ENCODE peak calls at places on chromosomes 3 and 15, in nine cellular contexts. O, W, F, G, L, Y, R, B and X are unnamed samples.

GRCh38 chr3:63950698-63951097 is 38.5 kb upstream of the SCAANT1 start:
- DNase-seq in O (no peak), W (no peak), F (no peak), G (no peak), L (no peak), Y (no peak), R (no peak), B (no peak), X (no peak)

GRCh38 chr15:78540955-78541743 is 905 bp downstream of the PSMA4 start:
- DNase-seq in O (peak; percentile 23), W (no peak), F (no peak), G (peak; percentile 12), L (no peak), Y (no peak), R (peak; percentile 21), B (no peak), X (no peak)

GRCh38 chr3:161371441-161372320 is at the start of gene SPTSSB:
- DNase-seq in O (peak; percentile 84), W (peak; percentile 91), F (no peak), G (peak; percentile 15), L (peak; percentile 78), Y (peak; percentile 42), R (peak; percentile 5), B (no peak), X (no peak)

GRCh38 chr3:99544819-99545281 is 93.5 kb upstream of the COL8A1 start:
- DNase-seq in O (no peak), W (no peak), F (no peak), G (no peak), L (no peak), Y (no peak), R (no peak), B (no peak), X (no peak)

GRCh38 chr3:168096210-168096795 is 579 bp upstream of the GOLIM4 start:
- DNase-seq in O (peak; percentile 76), W (peak; percentile 56), F (no peak), G (peak; percentile 91), L (peak; percentile 83), Y (peak; percentile 87), R (peak; percentile 85), B (peak; percentile 56), X (peak; percentile 80)

GRCh38 chr3:116059421-116060096 is 385.7 kb downstream of the LSAMP start:
- DNase-seq in O (peak; percentile 9), W (peak; percentile 52), F (no peak), G (peak; percentile 60), L (peak; percentile 82), Y (peak; percentile 1), R (peak; percentile 61), B (no peak), X (peak; percentile 57)

GRCh38 chr15:63481105-63481810 is 23.1 kb upstream of the USP3 start:
- DNase-seq in O (no peak), W (no peak), F (no peak), G (peak; percentile 57), L (no peak), Y (no peak), R (no peak), B (peak; percentile 83), X (no peak)

GRCh38 chr15:39924437-39924836 is 4.4 kb upstream of the GPR176 start:
- DNase-seq in O (no peak), W (peak; percentile 58), F (no peak), G (no peak), L (no peak), Y (no peak), R (no peak), B (no peak), X (no peak)

GRCh38 chr3:187020376-187020775 is 90.0 kb downstream of the ST6GAL1 start:
- DNase-seq in O (no peak), W (no peak), F (no peak), G (no peak), L (no peak), Y (no peak), R (no peak), B (no peak), X (no peak)

GRCh38 chr15:23565395-23566069 is at the start of gene MKRN3:
- DNase-seq in O (peak; percentile 70), W (no peak), F (peak; percentile 90), G (peak; percentile 89), L (peak; percentile 87), Y (peak; percentile 44), R (peak; percentile 93), B (no peak), X (peak; percentile 66)

GRCh38 chr3:53589201-53589600 is 94.8 kb downstream of the CACNA1D start:
- DNase-seq in O (no peak), W (no peak), F (no peak), G (no peak), L (no peak), Y (no peak), R (no peak), B (no peak), X (no peak)

GRCh38 chr15:33516563-33516962 is 205.8 kb downstream of the RYR3 start:
- DNase-seq in O (no peak), W (no peak), F (no peak), G (no peak), L (no peak), Y (no peak), R (no peak), B (no peak), X (no peak)

GRCh38 chr3:100813828-100814227 is 104.5 kb downstream of the TFG start:
- DNase-seq in O (no peak), W (no peak), F (no peak), G (no peak), L (no peak), Y (no peak), R (no peak), B (no peak), X (no peak)

GRCh38 chr3:100811779-100812507 is 102.6 kb downstream of the TFG start:
- DNase-seq in O (no peak), W (no peak), F (no peak), G (no peak), L (no peak), Y (no peak), R (no peak), B (no peak), X (no peak)

GRCh38 chr3:100815583-100815982 is 106.3 kb downstream of the TFG start:
- DNase-seq in O (no peak), W (no peak), F (no peak), G (no peak), L (no peak), Y (no peak), R (no peak), B (no peak), X (no peak)

DNA sequence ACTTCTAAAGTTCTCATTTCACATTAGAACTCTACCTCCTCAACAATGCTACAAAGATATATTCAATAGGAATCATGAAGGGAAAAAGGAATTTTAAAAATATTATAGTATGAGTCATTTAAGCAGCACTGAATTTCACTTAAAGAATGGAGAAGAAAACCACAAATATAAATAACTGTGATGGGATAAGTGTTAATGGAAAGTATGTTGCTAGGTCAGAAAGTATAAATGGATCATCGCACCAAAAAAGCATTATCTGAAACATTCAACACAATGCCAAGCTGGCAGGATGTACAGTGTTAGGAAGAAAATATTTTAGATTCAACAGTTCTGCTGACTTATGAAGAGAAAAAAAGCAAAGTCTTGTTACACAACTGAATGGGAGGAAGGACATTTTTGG is 101.4 kb downstream of the TFG start:
- DNase-seq in O (no peak), W (no peak), F (no peak), G (no peak), L (no peak), Y (no peak), R (no peak), B (no peak), X (no peak)
- TF ChIP-seq REST in O (no peak), W (no peak), F (no peak), G (no peak), L (no peak), Y (no peak), R (no peak), B (no peak), X (no peak)

GRCh38 chr3:56878046-56878445 is 76.3 kb upstream of the ARHGEF3 start:
- DNase-seq in O (no peak), W (peak; percentile 27), F (no peak), G (no peak), L (no peak), Y (no peak), R (peak; percentile 6), B (no peak), X (no peak)
- TF ChIP-seq REST in O (no peak), W (no peak), F (no peak), G (no peak), L (no peak), Y (no peak), R (no peak), B (no peak), X (no peak)

GRCh38 chr3:29601861-29602585 is 321.2 kb downstream of the RBMS3 start:
- DNase-seq in O (no peak), W (no peak), F (no peak), G (no peak), L (no peak), Y (no peak), R (no peak), B (no peak), X (no peak)

GRCh38 chr3:29593802-29594201 is 312.9 kb downstream of the RBMS3 start:
- DNase-seq in O (no peak), W (no peak), F (no peak), G (no peak), L (no peak), Y (no peak), R (no peak), B (no peak), X (no peak)

GRCh38 chr3:29591579-29591978 is 310.7 kb downstream of the RBMS3 start:
- DNase-seq in O (no peak), W (no peak), F (no peak), G (peak; percentile 65), L (no peak), Y (no peak), R (no peak), B (no peak), X (no peak)

GRCh38 chr3:29594261-29594660 is 313.4 kb downstream of the RBMS3 start:
- DNase-seq in O (no peak), W (no peak), F (no peak), G (no peak), L (no peak), Y (no peak), R (no peak), B (no peak), X (no peak)

DNA sequence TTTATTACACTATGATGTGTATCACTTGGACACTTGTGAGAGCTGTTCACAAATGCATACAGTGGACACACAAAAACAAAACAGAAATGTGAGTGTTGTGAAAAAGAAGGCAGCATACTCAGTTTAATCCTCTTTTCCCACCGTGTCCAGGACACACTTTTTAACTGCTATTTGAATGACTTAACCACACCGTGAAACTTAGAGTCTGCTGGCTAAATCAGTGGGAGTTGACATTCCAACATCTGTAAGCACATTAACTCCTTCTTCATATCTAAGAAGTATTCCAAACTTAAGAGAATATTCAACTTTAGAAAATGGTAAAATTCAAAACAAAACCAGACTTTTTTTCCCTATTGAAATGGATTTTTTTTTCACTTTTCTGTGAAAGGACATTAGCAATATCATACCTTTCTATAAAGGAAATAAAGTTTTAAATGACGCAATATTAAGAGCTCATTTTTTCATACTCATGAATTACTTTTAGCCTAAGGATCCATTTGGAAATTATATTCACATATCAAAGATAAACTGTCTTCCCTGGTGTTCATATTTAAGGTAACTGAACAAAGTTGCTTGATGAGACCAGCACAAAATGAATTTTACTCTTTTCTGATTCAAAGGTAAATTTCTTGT is 316.6 kb downstream of the RBMS3 start:
- DNase-seq in O (no peak), W (no peak), F (no peak), G (no peak), L (no peak), Y (no peak), R (no peak), B (no peak), X (no peak)
- TF ChIP-seq REST in O (no peak), W (no peak), F (no peak), G (no peak), L (no peak), Y (no peak), R (no peak), B (no peak), X (no peak)

GRCh38 chr3:78729921-78730320 is 1037.9 kb downstream of the ROBO1 start:
- DNase-seq in O (no peak), W (no peak), F (no peak), G (no peak), L (no peak), Y (no peak), R (no peak), B (no peak), X (no peak)
- TF ChIP-seq REST in O (no peak), W (no peak), F (no peak), G (no peak), L (no peak), Y (no peak), R (no peak), B (no peak), X (no peak)